ENCODE peak calls at places on chromosome 11, in eight cellular contexts. B, N, X, O, G, K, L and R are unnamed samples.

GRCh38 chr11:124676386-124676785 is 2.7 kb downstream of the SPA17 start:
- DNase-seq in B (no peak), N (no peak), X (peak), O (no peak), G (no peak), K (no peak), L (peak), R (peak)

GRCh38 chr11:102940714-102941588 is 14.6 kb downstream of the MMP13 start:
- DNase-seq in B (peak), N (no peak), X (peak), O (peak), G (no peak), K (no peak), L (peak), R (peak)

GRCh38 chr11:117950320-117950719 is 21.1 kb upstream of the TMPRSS13 start:
- DNase-seq in B (no peak), N (no peak), X (no peak), O (no peak), G (no peak), K (peak), L (no peak), R (peak)

GRCh38 chr11:103541186-103541795 is 432.1 kb downstream of the DYNC2H1 start:
- DNase-seq in B (no peak), N (no peak), X (no peak), O (no peak), G (no peak), K (no peak), L (no peak), R (no peak)

GRCh38 chr11:90332415-90332814 is 109.6 kb upstream of the CHORDC1 start:
- DNase-seq in B (no peak), N (no peak), X (no peak), O (no peak), G (no peak), K (no peak), L (no peak), R (no peak)

GRCh38 chr11:829116-829945 is 1.6 kb downstream of the CRACR2B start:
- DNase-seq in B (no peak), N (peak), X (no peak), O (no peak), G (no peak), K (no peak), L (no peak), R (no peak)

GRCh38 chr11:1826552-1827094 is 8.2 kb upstream of the SYT8 start:
- DNase-seq in B (peak), N (no peak), X (peak), O (no peak), G (peak), K (no peak), L (peak), R (peak)

GRCh38 chr11:74932169-74932568 is 16.7 kb downstream of the XRRA1 start:
- DNase-seq in B (peak), N (no peak), X (peak), O (no peak), G (no peak), K (no peak), L (peak), R (peak)

GRCh38 chr11:18650859-18651557 is 16.9 kb upstream of the SPTY2D1 start:
- DNase-seq in B (peak), N (no peak), X (peak), O (peak), G (no peak), K (peak), L (peak), R (peak)

GRCh38 chr11:61041755-61042518 is 60.4 kb upstream of the CD5 start:
- DNase-seq in B (peak), N (peak), X (no peak), O (no peak), G (no peak), K (no peak), L (peak), R (no peak)

GRCh38 chr11:79185351-79185750 is 255.5 kb downstream of the TENM4 start:
- DNase-seq in B (no peak), N (no peak), X (no peak), O (no peak), G (no peak), K (no peak), L (peak), R (no peak)

GRCh38 chr11:118223992-118224391 is 819 bp downstream of the JAML start:
- DNase-seq in B (no peak), N (no peak), X (no peak), O (no peak), G (no peak), K (no peak), L (no peak), R (no peak)

GRCh38 chr11:119427279-119427678 is 4.3 kb upstream of the THY1 start:
- DNase-seq in B (no peak), N (no peak), X (no peak), O (no peak), G (no peak), K (no peak), L (peak), R (peak)

GRCh38 chr11:109788969-109789490 is 304.2 kb upstream of the ZC3H12C start:
- DNase-seq in B (no peak), N (no peak), X (no peak), O (no peak), G (no peak), K (no peak), L (no peak), R (no peak)

GRCh38 chr11:9077164-9077563 is 14.2 kb downstream of the SCUBE2 start:
- DNase-seq in B (no peak), N (no peak), X (no peak), O (no peak), G (no peak), K (no peak), L (no peak), R (no peak)

GRCh38 chr11:72614381-72614780 is 59.8 kb downstream of the PDE2A start:
- DNase-seq in B (no peak), N (no peak), X (no peak), O (no peak), G (no peak), K (no peak), L (peak), R (no peak)

GRCh38 chr11:34053161-34053686 is 1.7 kb downstream of the CAPRIN1 start:
- DNase-seq in B (peak), N (peak), X (peak), O (peak), G (peak), K (peak), L (peak), R (peak)

GRCh38 chr11:133945087-133945974 is 11.4 kb downstream of the IGSF9B start:
- DNase-seq in B (no peak), N (peak), X (peak), O (no peak), G (no peak), K (peak), L (peak), R (peak)

GRCh38 chr11:80155412-80156017 is 714.7 kb upstream of the TENM4 start:
- DNase-seq in B (peak), N (no peak), X (peak), O (no peak), G (no peak), K (no peak), L (peak), R (peak)

GRCh38 chr11:33598426-33599069 is 102.1 kb downstream of the C11orf91 start:
- DNase-seq in B (no peak), N (no peak), X (no peak), O (no peak), G (no peak), K (no peak), L (no peak), R (no peak)

GRCh38 chr11:115324569-115325432 is 179.4 kb downstream of the CADM1 start:
- DNase-seq in B (peak), N (no peak), X (peak), O (peak), G (no peak), K (no peak), L (peak), R (peak)

GRCh38 chr11:12248330-12248729 is 129.0 kb upstream of the PARVA start:
- DNase-seq in B (peak), N (no peak), X (peak), O (peak), G (peak), K (peak), L (peak), R (no peak)

GRCh38 chr11:16347928-16348685 is 8.2 kb downstream of the SOX6 start:
- DNase-seq in B (peak), N (no peak), X (peak), O (no peak), G (no peak), K (no peak), L (no peak), R (no peak)

GRCh38 chr11:13260963-13261599 is 16.5 kb upstream of the BMAL1 start:
- DNase-seq in B (peak), N (no peak), X (peak), O (no peak), G (no peak), K (no peak), L (peak), R (peak)

GRCh38 chr11:1231396-1232327 is 8.8 kb downstream of the MUC5B start:
- DNase-seq in B (no peak), N (peak), X (no peak), O (no peak), G (peak), K (no peak), L (no peak), R (no peak)

GRCh38 chr11:102220728-102221467 is 96.4 kb upstream of the BIRC3 start:
- DNase-seq in B (peak), N (no peak), X (peak), O (no peak), G (no peak), K (no peak), L (peak), R (no peak)

GRCh38 chr11:63609536-63609935 is 4.7 kb downstream of the PLAAT3 start:
- DNase-seq in B (no peak), N (no peak), X (no peak), O (no peak), G (no peak), K (no peak), L (no peak), R (no peak)

GRCh38 chr11:20668844-20669832 is at the start of gene NELL1:
- DNase-seq in B (no peak), N (no peak), X (no peak), O (no peak), G (no peak), K (no peak), L (no peak), R (no peak)
- H3K4me3 ChIP-seq in B (no peak), N (peak), X (no peak), O (peak), G (no peak), K (peak), L (no peak), R (no peak)

DNA sequence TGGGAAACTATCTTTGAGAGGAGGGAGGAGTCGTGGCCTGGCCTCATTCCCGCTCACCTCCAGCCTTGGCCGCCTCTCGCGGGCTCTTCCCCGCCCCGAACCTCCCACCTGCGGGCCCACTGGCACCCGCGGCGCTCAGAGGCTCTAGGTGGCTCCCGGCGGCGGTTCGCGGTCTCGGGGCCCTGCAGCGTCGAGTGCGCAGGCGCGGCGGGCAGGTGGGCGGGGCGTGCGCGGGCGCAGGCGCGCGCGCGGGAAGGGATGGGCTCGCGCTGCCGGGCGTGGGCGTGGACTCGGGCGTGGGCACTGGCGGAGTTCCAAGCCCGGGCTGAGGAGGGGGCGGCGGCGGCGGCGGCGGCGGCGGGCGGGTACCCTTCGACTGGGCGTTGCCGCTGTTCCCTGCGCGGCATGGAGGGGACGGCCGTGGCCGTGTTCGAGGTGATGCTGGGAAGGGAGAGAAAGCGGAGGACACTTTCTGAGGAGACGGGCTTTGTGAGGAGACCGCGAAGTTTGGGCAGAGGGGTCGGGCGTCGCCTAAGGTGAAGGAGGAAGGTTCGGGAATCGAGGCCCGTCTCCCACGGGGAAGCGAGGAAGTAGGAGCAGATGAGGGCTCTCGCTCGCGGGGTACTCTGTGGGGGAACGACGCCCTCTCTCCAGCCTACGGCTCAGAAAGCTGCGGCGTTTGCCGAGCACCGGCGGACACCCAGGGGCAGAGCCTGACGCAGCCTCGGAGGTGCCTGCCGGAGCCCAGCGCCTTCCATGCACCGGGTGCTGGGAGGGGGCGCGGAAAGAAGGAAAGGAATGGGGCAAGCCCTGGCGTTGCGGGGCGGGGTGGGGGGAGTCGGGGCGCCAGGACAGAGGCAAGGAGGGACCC is 15.7 kb upstream of the SPTBN2 start:
- DNase-seq in B (peak), N (peak), X (peak), O (peak), G (peak), K (peak), L (peak), R (peak)
- TF ChIP-seq CTCF in B (no peak), N (no peak), X (no peak), O (no peak), G (no peak), K (no peak), L (no peak), R (no peak)

GRCh38 chr11:86578727-86579405 is 93.5 kb downstream of the ME3 start:
- DNase-seq in B (no peak), N (no peak), X (no peak), O (no peak), G (no peak), K (no peak), L (no peak), R (no peak)
- H3K4me3 ChIP-seq in B (no peak), N (no peak), X (no peak), O (no peak), G (no peak), K (no peak), L (no peak), R (no peak)

DNA sequence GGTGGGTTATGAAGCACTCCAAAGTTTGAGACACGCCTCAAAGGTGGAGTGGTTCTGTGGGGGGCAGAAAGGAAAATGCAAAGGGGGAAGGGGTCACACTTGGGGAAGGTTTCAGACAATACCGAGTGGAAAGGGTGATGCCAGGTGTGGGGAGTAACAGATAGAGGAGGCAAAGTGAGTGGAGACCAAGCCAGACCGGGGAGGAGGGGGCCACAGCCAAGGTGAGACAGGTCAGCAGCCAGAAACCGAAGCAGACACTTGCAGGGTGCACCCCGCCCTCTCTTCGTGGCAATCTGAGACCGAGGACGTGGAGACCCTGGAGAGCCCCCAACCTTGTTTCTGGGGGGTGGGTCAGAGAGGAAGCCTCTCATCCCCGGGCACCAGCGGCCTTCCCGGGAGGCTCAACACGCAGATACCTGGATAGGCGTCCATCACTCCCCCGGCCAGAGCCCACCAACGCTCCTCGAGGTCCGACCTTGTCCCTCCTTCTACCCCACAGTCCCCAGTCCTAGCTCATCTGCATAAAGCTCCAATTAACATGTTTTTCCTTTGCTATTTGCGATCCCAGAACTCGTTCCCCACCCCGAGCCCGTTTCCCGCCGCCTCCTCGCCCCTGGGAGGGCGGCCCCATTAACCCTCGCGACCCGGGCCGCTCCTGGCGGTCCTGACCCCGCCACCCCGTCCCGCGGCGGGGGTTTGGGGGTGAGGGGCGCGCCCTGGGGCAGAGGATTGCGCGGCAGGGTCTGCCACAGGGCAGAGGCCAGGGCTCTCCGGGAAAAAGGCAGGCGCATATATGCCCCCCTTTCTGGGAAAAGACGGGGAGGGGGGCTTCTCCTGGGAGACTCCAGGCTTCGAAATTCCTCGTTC is 21.8 kb downstream of the RTN4RL2 start:
- DNase-seq in B (no peak), N (peak), X (no peak), O (no peak), G (no peak), K (no peak), L (no peak), R (no peak)
- TF ChIP-seq CTCF in B (no peak), N (no peak), X (no peak), O (no peak), G (no peak), K (no peak), L (no peak), R (no peak)